ENCODE peak calls at places on chromosome 19, in six cellular contexts. One of them, this sample, is unnamed.

GRCh38 chr19:46932346-46932745 is 71.5 kb downstream of the ARHGAP35 start:
- DNase-seq in uterus: no peak
- DNase-seq in CD8-positive, alpha-beta T cell: no peak
- DNase-seq in IMR-90: peak; percentile 62
- DNase-seq in left ventricle myocardium inferior: no peak
- DNase-seq in neural progenitor cell: no peak
- DNase-seq in this sample: no peak

GRCh38 chr19:7507884-7508283 is 8.0 kb upstream of the ZNF358 start:
- DNase-seq in IMR-90: peak; percentile 80
- DNase-seq in uterus: peak; percentile 48
- DNase-seq in CD8-positive, alpha-beta T cell: no peak
- DNase-seq in left ventricle myocardium inferior: peak; percentile 55
- DNase-seq in neural progenitor cell: peak; percentile 73
- DNase-seq in this sample: peak; percentile 96

GRCh38 chr19:16143399-16144215 is at the start of gene HSH2D:
- DNase-seq in neural progenitor cell: no peak
- DNase-seq in uterus: no peak
- DNase-seq in left ventricle myocardium inferior: peak; percentile 36
- DNase-seq in IMR-90: no peak
- DNase-seq in CD8-positive, alpha-beta T cell: peak; percentile 88
- DNase-seq in this sample: no peak

GRCh38 chr19:4971424-4971793 is 2.5 kb downstream of the KDM4B start:
- DNase-seq in left ventricle myocardium inferior: no peak
- DNase-seq in neural progenitor cell: no peak
- DNase-seq in CD8-positive, alpha-beta T cell: peak; percentile 34
- DNase-seq in IMR-90: no peak
- DNase-seq in uterus: no peak
- DNase-seq in this sample: no peak

GRCh38 chr19:7395793-7396192 is 47.1 kb downstream of the ARHGEF18 start:
- DNase-seq in CD8-positive, alpha-beta T cell: no peak
- DNase-seq in uterus: no peak
- DNase-seq in neural progenitor cell: no peak
- DNase-seq in IMR-90: no peak
- DNase-seq in left ventricle myocardium inferior: no peak
- DNase-seq in this sample: no peak

GRCh38 chr19:43818500-43818899 is 8.6 kb upstream of the ZNF283 start:
- DNase-seq in CD8-positive, alpha-beta T cell: no peak
- DNase-seq in IMR-90: no peak
- DNase-seq in uterus: no peak
- DNase-seq in left ventricle myocardium inferior: no peak
- DNase-seq in neural progenitor cell: no peak
- DNase-seq in this sample: no peak

GRCh38 chr19:27777242-27777641 is 1435.7 kb downstream of the UQCRFS1 start:
- DNase-seq in neural progenitor cell: no peak
- DNase-seq in left ventricle myocardium inferior: no peak
- DNase-seq in IMR-90: no peak
- DNase-seq in CD8-positive, alpha-beta T cell: no peak
- DNase-seq in uterus: no peak
- DNase-seq in this sample: no peak

GRCh38 chr19:28422046-28422445 is 790.9 kb downstream of the UQCRFS1 start:
- DNase-seq in left ventricle myocardium inferior: no peak
- DNase-seq in CD8-positive, alpha-beta T cell: no peak
- DNase-seq in IMR-90: no peak
- DNase-seq in neural progenitor cell: no peak
- DNase-seq in uterus: no peak
- DNase-seq in this sample: no peak

GRCh38 chr19:14369399-14370168 is 11.7 kb upstream of the ADGRE5 start:
- DNase-seq in CD8-positive, alpha-beta T cell: peak; percentile 82
- DNase-seq in uterus: peak; percentile 62
- DNase-seq in neural progenitor cell: no peak
- DNase-seq in left ventricle myocardium inferior: no peak
- DNase-seq in IMR-90: peak; percentile 64
- DNase-seq in this sample: no peak

GRCh38 chr19:41872775-41873647 is 4.1 kb upstream of the CD79A start:
- DNase-seq in left ventricle myocardium inferior: peak; percentile 61
- DNase-seq in CD8-positive, alpha-beta T cell: peak; percentile 76
- DNase-seq in neural progenitor cell: peak; percentile 87
- DNase-seq in uterus: no peak
- DNase-seq in IMR-90: peak; percentile 59
- DNase-seq in this sample: peak; percentile 86

GRCh38 chr19:40510526-40511115 is 43.8 kb downstream of the SPTBN4 start:
- DNase-seq in left ventricle myocardium inferior: no peak
- DNase-seq in CD8-positive, alpha-beta T cell: no peak
- DNase-seq in neural progenitor cell: no peak
- DNase-seq in uterus: no peak
- DNase-seq in IMR-90: peak; percentile 13
- DNase-seq in this sample: no peak

GRCh38 chr19:49530708-49531107 is 2.9 kb downstream of the RCN3 start:
- DNase-seq in IMR-90: no peak
- DNase-seq in uterus: no peak
- DNase-seq in CD8-positive, alpha-beta T cell: no peak
- DNase-seq in neural progenitor cell: no peak
- DNase-seq in left ventricle myocardium inferior: no peak
- DNase-seq in this sample: no peak

GRCh38 chr19:32181356-32181920 is 164.0 kb upstream of the ZNF507 start:
- DNase-seq in CD8-positive, alpha-beta T cell: no peak
- DNase-seq in uterus: no peak
- DNase-seq in left ventricle myocardium inferior: no peak
- DNase-seq in neural progenitor cell: peak; percentile 43
- DNase-seq in IMR-90: no peak
- DNase-seq in this sample: no peak

DNA sequence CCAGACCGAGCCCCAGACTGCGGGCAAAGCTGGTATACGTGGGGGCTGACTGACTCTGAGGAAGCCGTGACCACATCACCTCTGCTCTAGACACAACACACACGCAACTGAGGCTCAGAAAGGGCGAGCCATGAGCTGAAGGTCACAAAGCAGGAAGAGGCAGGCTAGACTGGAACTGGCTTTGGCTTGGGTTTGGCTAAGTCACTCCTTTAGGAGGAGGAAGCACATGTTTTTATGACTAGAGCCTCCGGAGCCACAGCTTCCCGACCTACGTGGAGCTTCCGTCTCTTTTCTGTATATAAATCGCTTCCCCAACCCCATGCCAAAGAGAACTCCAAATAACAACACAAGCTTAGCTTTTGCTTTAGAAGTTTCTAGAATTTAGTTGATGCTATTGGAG is 48.0 kb downstream of the RFX2 start:
- DNase-seq in neural progenitor cell: no peak
- DNase-seq in left ventricle myocardium inferior: no peak
- DNase-seq in uterus: peak; percentile 41
- DNase-seq in CD8-positive, alpha-beta T cell: peak; percentile 39
- DNase-seq in IMR-90: no peak
- DNase-seq in this sample: no peak
- H3K27ac ChIP-seq in neural progenitor cell: no peak overlapping the region
- H3K27ac ChIP-seq in left ventricle myocardium inferior: peak overlapping the region; percentile 95
- H3K27ac ChIP-seq in uterus: peak overlapping the region; percentile 87
- H3K27ac ChIP-seq in CD8-positive, alpha-beta T cell: no peak overlapping the region
- H3K27ac ChIP-seq in IMR-90: no peak overlapping the region
- H3K27ac ChIP-seq in this sample: peak overlapping the region; percentile 98

GRCh38 chr19:1837625-1838105 is 10.6 kb downstream of the REXO1 start:
- DNase-seq in IMR-90: no peak
- DNase-seq in neural progenitor cell: peak; percentile 73
- DNase-seq in uterus: no peak
- DNase-seq in left ventricle myocardium inferior: peak; percentile 35
- DNase-seq in CD8-positive, alpha-beta T cell: peak; percentile 60
- DNase-seq in this sample: no peak
- H3K4me1 ChIP-seq in IMR-90: no peaks in the 10 kb centered on the region
- H3K4me1 ChIP-seq in neural progenitor cell: peaks cover 5% of the 10 kb centered on the region
- H3K4me1 ChIP-seq in uterus: peaks cover 33% of the 10 kb centered on the region
- H3K4me1 ChIP-seq in left ventricle myocardium inferior: peaks cover 95% of the 10 kb centered on the region
- H3K4me1 ChIP-seq in CD8-positive, alpha-beta T cell: peaks cover 22% of the 10 kb centered on the region
- H3K4me1 ChIP-seq in this sample: no peaks in the 10 kb centered on the region

DNA sequence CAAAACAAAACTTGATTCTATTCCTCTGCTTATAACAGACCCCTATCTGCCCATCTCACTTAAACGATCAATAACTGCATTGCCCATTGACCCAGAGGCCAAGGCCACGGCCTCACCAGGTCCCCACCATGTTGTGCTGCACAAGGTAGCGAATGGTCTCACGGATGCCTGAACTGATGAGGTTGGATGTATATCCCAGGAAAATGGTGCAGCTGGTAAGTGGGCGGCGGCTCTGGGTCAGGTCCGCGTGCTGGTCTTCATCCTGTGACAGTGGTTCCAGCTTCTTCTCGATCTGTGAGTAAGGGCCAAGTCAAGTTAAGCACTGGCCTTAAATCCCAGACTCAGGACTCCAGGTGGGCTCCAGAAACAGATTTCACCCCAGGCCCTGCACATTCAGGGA is 1.6 kb downstream of the DHPS start:
- DNase-seq in CD8-positive, alpha-beta T cell: no peak
- DNase-seq in neural progenitor cell: no peak
- DNase-seq in IMR-90: no peak
- DNase-seq in left ventricle myocardium inferior: no peak
- DNase-seq in uterus: no peak
- DNase-seq in this sample: no peak
- H3K27ac ChIP-seq in CD8-positive, alpha-beta T cell: no peak overlapping the region
- H3K27ac ChIP-seq in neural progenitor cell: no peak overlapping the region
- H3K27ac ChIP-seq in IMR-90: no peak overlapping the region
- H3K27ac ChIP-seq in left ventricle myocardium inferior: no peak overlapping the region
- H3K27ac ChIP-seq in uterus: no peak overlapping the region
- H3K27ac ChIP-seq in this sample: no peak overlapping the region

GRCh38 chr19:48254529-48254970 is 1.2 kb downstream of the CARD8 start:
- DNase-seq in left ventricle myocardium inferior: no peak
- DNase-seq in uterus: no peak
- DNase-seq in CD8-positive, alpha-beta T cell: no peak
- DNase-seq in neural progenitor cell: no peak
- DNase-seq in IMR-90: no peak
- DNase-seq in this sample: no peak

GRCh38 chr19:48252625-48253024 is 3.1 kb downstream of the CARD8 start:
- DNase-seq in neural progenitor cell: no peak
- DNase-seq in uterus: no peak
- DNase-seq in IMR-90: no peak
- DNase-seq in left ventricle myocardium inferior: no peak
- DNase-seq in CD8-positive, alpha-beta T cell: no peak
- DNase-seq in this sample: no peak

GRCh38 chr19:48250290-48251025 is 5.3 kb downstream of the CARD8 start:
- DNase-seq in left ventricle myocardium inferior: no peak
- DNase-seq in uterus: no peak
- DNase-seq in IMR-90: no peak
- DNase-seq in neural progenitor cell: no peak
- DNase-seq in CD8-positive, alpha-beta T cell: no peak
- DNase-seq in this sample: no peak

GRCh38 chr19:48255376-48256303 is at the start of gene CARD8:
- DNase-seq in left ventricle myocardium inferior: peak; percentile 80
- DNase-seq in uterus: peak; percentile 74
- DNase-seq in CD8-positive, alpha-beta T cell: peak; percentile 83
- DNase-seq in IMR-90: peak; percentile 88
- DNase-seq in neural progenitor cell: peak; percentile 82
- DNase-seq in this sample: peak; percentile 72

DNA sequence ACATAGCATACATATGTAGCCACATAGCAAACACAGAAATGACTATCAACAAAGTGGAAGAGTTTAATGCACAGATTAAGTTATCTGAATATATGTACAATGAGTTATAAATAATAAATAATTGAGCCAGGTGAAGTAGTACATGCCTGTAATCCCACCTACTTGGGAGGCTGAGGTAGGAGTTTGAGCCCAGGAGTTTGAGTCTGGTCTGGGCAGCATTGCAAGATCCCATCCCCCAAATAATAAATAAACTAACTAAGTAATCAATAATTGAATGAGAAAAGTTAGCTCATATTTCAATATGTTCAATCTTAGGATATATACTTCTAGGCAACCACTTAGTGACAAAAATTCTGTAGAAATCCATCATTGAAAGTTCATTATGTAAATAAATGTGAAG is 1.7 kb downstream of the CARD8 start:
- DNase-seq in IMR-90: no peak
- DNase-seq in left ventricle myocardium inferior: no peak
- DNase-seq in CD8-positive, alpha-beta T cell: no peak
- DNase-seq in neural progenitor cell: no peak
- DNase-seq in uterus: no peak
- DNase-seq in this sample: no peak
- H3K4me1 ChIP-seq in IMR-90: no peaks in the 10 kb centered on the region
- H3K4me1 ChIP-seq in left ventricle myocardium inferior: peaks cover 56% of the 10 kb centered on the region
- H3K4me1 ChIP-seq in CD8-positive, alpha-beta T cell: peaks cover 72% of the 10 kb centered on the region
- H3K4me1 ChIP-seq in neural progenitor cell: peaks cover 7% of the 10 kb centered on the region
- H3K4me1 ChIP-seq in uterus: peaks cover 4% of the 10 kb centered on the region
- H3K4me1 ChIP-seq in this sample: peaks cover 5% of the 10 kb centered on the region

GRCh38 chr19:3117746-3118145 is 18.1 kb upstream of the GNA15 start:
- DNase-seq in neural progenitor cell: no peak
- DNase-seq in uterus: no peak
- DNase-seq in CD8-positive, alpha-beta T cell: no peak
- DNase-seq in IMR-90: no peak
- DNase-seq in left ventricle myocardium inferior: no peak
- DNase-seq in this sample: no peak

GRCh38 chr19:3116621-3117020 is 19.2 kb upstream of the GNA15 start:
- DNase-seq in IMR-90: no peak
- DNase-seq in uterus: no peak
- DNase-seq in left ventricle myocardium inferior: no peak
- DNase-seq in CD8-positive, alpha-beta T cell: no peak
- DNase-seq in neural progenitor cell: no peak
- DNase-seq in this sample: no peak

GRCh38 chr19:3114811-3115210 is 20.6 kb downstream of the GNA11 start:
- DNase-seq in uterus: no peak
- DNase-seq in CD8-positive, alpha-beta T cell: no peak
- DNase-seq in left ventricle myocardium inferior: no peak
- DNase-seq in neural progenitor cell: no peak
- DNase-seq in IMR-90: no peak
- DNase-seq in this sample: no peak

GRCh38 chr19:3115411-3115810 is 20.4 kb upstream of the GNA15 start:
- DNase-seq in CD8-positive, alpha-beta T cell: no peak
- DNase-seq in IMR-90: no peak
- DNase-seq in uterus: no peak
- DNase-seq in neural progenitor cell: no peak
- DNase-seq in left ventricle myocardium inferior: no peak
- DNase-seq in this sample: no peak

DNA sequence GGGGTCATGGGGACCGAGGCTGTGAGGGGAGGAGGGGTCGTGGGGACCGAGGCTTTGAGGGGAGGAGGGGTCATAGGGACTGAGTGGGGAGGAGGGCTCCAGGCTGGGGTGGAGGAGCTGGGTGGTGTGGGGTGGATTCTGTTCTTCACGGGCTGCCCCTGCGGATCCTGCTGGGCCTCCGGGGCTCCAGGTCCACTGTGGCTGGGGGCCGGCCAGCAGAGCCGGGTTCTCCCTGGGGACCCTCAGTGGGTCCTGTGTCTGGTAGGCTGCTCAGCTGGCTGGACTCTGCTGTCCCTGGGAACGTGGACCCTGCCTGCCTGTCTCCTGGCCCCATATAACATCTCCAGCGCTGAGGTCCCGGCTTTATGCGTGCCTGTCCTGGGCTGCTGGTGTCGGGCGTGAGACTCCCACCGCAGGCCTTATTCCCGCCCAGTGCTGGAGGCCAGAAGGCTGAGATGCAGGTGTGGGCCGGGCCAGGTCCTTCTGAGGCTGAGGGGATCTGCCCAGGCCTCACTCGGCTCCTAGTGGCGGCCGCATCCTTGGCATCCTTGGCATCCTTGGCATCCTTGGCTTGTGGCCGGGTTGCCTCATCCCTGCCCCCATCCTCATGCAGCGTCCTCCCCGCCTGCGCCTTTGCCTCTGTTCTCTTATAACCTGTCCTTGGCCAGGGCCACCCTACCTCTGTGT is 19.8 kb upstream of the GNA15 start:
- DNase-seq in IMR-90: no peak
- DNase-seq in CD8-positive, alpha-beta T cell: no peak
- DNase-seq in left ventricle myocardium inferior: no peak
- DNase-seq in neural progenitor cell: no peak
- DNase-seq in uterus: no peak
- DNase-seq in this sample: no peak
- H3K27ac ChIP-seq in IMR-90: peak overlapping the region; percentile 56
- H3K27ac ChIP-seq in CD8-positive, alpha-beta T cell: no peak overlapping the region
- H3K27ac ChIP-seq in left ventricle myocardium inferior: no peak overlapping the region
- H3K27ac ChIP-seq in neural progenitor cell: no peak overlapping the region
- H3K27ac ChIP-seq in uterus: no peak overlapping the region
- H3K27ac ChIP-seq in this sample: no peak overlapping the region